ENCODE peak calls at places on chromosomes 6 and 20, in seven cellular contexts. R is heart left ventricle; B is stimulated activated CD4-positive, alpha-beta T cell treated with anti-CD3 and anti-CD28 coated beads, TNF-alpha, amount 100 ng/mL, for 4 hours; S is Right ventricle myocardium superior; O is AG09319; N is activated naive CD4-positive, alpha-beta T cell treated with anti-CD3 and anti-CD28 coated beads for 36 hours; C is MV-4-11. E is an unnamed sample.

GRCh38 chr6:132867055-132867454 is 52.7 kb downstream of the RPS12 start:
- DNase-seq in R (no peak), B (no peak), S (no peak), O (no peak), N (no peak), C (no peak), E (no peak)

GRCh38 chr20:34390769-34391447 is 27.8 kb downstream of the ITCH start:
- DNase-seq in R (no peak), B (peak), S (no peak), O (peak), N (peak), C (peak), E (peak)

GRCh38 chr20:60857708-60858107 is 394.4 kb upstream of the CDH4 start:
- DNase-seq in R (no peak), B (no peak), S (no peak), O (no peak), N (no peak), C (no peak), E (no peak)

GRCh38 chr6:29005183-29005885 is at the start of gene ZNF311:
- DNase-seq in R (no peak), B (no peak), S (peak), O (no peak), N (peak), C (peak), E (no peak)

GRCh38 chr6:33632603-33633039 is 11.5 kb downstream of the ITPR3 start:
- DNase-seq in R (peak), B (no peak), S (peak), O (no peak), N (peak), C (peak), E (no peak)

GRCh38 chr20:6162239-6162638 is 39.4 kb upstream of the FERMT1 start:
- DNase-seq in R (peak), B (no peak), S (peak), O (peak), N (no peak), C (no peak), E (peak)

GRCh38 chr20:35616465-35617396 is 1.1 kb downstream of the SPAG4 start:
- DNase-seq in R (peak), B (peak), S (peak), O (peak), N (peak), C (peak), E (peak)

GRCh38 chr20:51554538-51555165 is 12.1 kb upstream of the NFATC2 start:
- DNase-seq in R (no peak), B (no peak), S (no peak), O (peak), N (no peak), C (no peak), E (no peak)

GRCh38 chr6:111972714-111973678 is 80.9 kb upstream of the CCN6 start:
- DNase-seq in R (no peak), B (no peak), S (peak), O (peak), N (peak), C (peak), E (peak)

GRCh38 chr20:17693534-17694001 is 6.2 kb upstream of the BANF2 start:
- DNase-seq in R (no peak), B (no peak), S (no peak), O (no peak), N (no peak), C (no peak), E (no peak)

GRCh38 chr6:4803343-4803744 is 27.1 kb downstream of the CDYL start:
- DNase-seq in R (no peak), B (no peak), S (no peak), O (no peak), N (no peak), C (no peak), E (no peak)

GRCh38 chr6:142867355-142867801 is 77.6 kb downstream of the HIVEP2 start:
- DNase-seq in R (no peak), B (no peak), S (no peak), O (no peak), N (no peak), C (peak), E (no peak)

GRCh38 chr20:10917826-10918225 is 244.0 kb upstream of the JAG1 start:
- DNase-seq in R (no peak), B (no peak), S (no peak), O (no peak), N (no peak), C (no peak), E (no peak)

GRCh38 chr6:156175971-156176421 is 601.2 kb upstream of the ARID1B start:
- DNase-seq in R (peak), B (no peak), S (peak), O (no peak), N (no peak), C (no peak), E (no peak)

GRCh38 chr6:111477481-111477938 is 5.5 kb downstream of the REV3L start:
- DNase-seq in R (no peak), B (no peak), S (no peak), O (no peak), N (no peak), C (no peak), E (no peak)

GRCh38 chr6:37653933-37654565 is 43.6 kb downstream of the MDGA1 start:
- DNase-seq in R (no peak), B (no peak), S (no peak), O (no peak), N (peak), C (peak), E (no peak)

GRCh38 chr20:38497246-38497645 is 24.6 kb downstream of the RALGAPB start:
- DNase-seq in R (no peak), B (no peak), S (no peak), O (no peak), N (no peak), C (no peak), E (no peak)

GRCh38 chr20:36532388-36532787 is 8.9 kb upstream of the MYL9 start:
- DNase-seq in R (no peak), B (no peak), S (no peak), O (no peak), N (no peak), C (no peak), E (no peak)

GRCh38 chr6:35451354-35452185 is 568 bp upstream of the FANCE start:
- DNase-seq in R (no peak), B (no peak), S (no peak), O (no peak), N (no peak), C (no peak), E (no peak)

GRCh38 chr6:25882066-25882496 is 8.0 kb upstream of the SLC17A3 start:
- DNase-seq in R (peak), B (peak), S (peak), O (no peak), N (peak), C (no peak), E (no peak)

GRCh38 chr6:157761331-157761921 is 61.6 kb upstream of the SNX9 start:
- DNase-seq in R (no peak), B (no peak), S (no peak), O (no peak), N (peak), C (peak), E (peak)

GRCh38 chr6:125507987-125508655 is 206.4 kb upstream of the HDDC2 start:
- DNase-seq in R (no peak), B (no peak), S (peak), O (no peak), N (no peak), C (no peak), E (no peak)

GRCh38 chr6:150241751-150242150 is 98.9 kb downstream of the PPP1R14C start:
- DNase-seq in R (no peak), B (no peak), S (no peak), O (no peak), N (peak), C (no peak), E (no peak)

E was measured in right atrium auricular region.